ENCODE peak calls at places on chromosomes 12 and 14, in five cellular contexts. O is non-pigmented ciliary epithelial cell; C is ureter; Z is Daoy; L is activated naive CD4-positive, alpha-beta T cell. D is an unnamed sample.

GRCh38 chr12:94147991-94148840 is at the start of gene PLXNC1:
- DNase-seq in O (no peak), Z (peak; percentile 65), L (no peak), C (peak; percentile 54), D (no peak)

GRCh38 chr14:61260939-61261776 is 20.0 kb downstream of the TMEM30B start:
- DNase-seq in C (no peak), Z (peak; percentile 89), L (no peak), O (peak; percentile 49), D (peak; percentile 22)

GRCh38 chr12:112602150-112602549 is 183.4 kb downstream of the PTPN11 start:
- DNase-seq in L (no peak), O (no peak), Z (no peak), C (no peak), D (no peak)

GRCh38 chr14:57487771-57488170 is 5.9 kb downstream of the CCDC198 start:
- DNase-seq in Z (peak; percentile 40), O (peak; percentile 31), L (no peak), C (no peak), D (peak; percentile 14)

GRCh38 chr12:118053071-118053985 is 7.7 kb downstream of the WSB2 start:
- DNase-seq in L (no peak), C (no peak), O (no peak), Z (no peak), D (no peak)

GRCh38 chr12:15443050-15443449 is 120.7 kb downstream of the PTPRO start:
- DNase-seq in L (no peak), C (no peak), Z (no peak), O (no peak), D (no peak)

GRCh38 chr14:72172075-72172474 is 239.8 kb downstream of the RGS6 start:
- DNase-seq in O (no peak), Z (no peak), L (no peak), C (no peak), D (no peak)

GRCh38 chr12:59113831-59114273 is 193.5 kb upstream of the LRIG3 start:
- DNase-seq in O (peak; percentile 58), L (no peak), C (peak; percentile 88), Z (peak; percentile 81), D (peak; percentile 78)

GRCh38 chr14:50619569-50620141 is 48.5 kb downstream of the SAV1 start:
- DNase-seq in O (peak; percentile 26), L (no peak), C (no peak), Z (peak; percentile 34), D (peak; percentile 62)

GRCh38 chr12:105957058-105957457 is 181.7 kb downstream of the NUAK1 start:
- DNase-seq in C (no peak), O (no peak), Z (no peak), L (no peak), D (no peak)

GRCh38 chr14:68888025-68888850 is 90.9 kb downstream of the ACTN1 start:
- DNase-seq in L (no peak), Z (no peak), O (no peak), C (no peak), D (no peak)

GRCh38 chr12:90460681-90461080 is 494.3 kb downstream of the CCER1 start:
- DNase-seq in C (no peak), O (no peak), Z (no peak), L (no peak), D (no peak)

GRCh38 chr12:21989819-21990412 is 48.7 kb upstream of the ABCC9 start:
- DNase-seq in Z (no peak), L (no peak), C (no peak), O (peak; percentile 5), D (peak; percentile 49)

GRCh38 chr12:43288666-43289065 is 263.3 kb downstream of the ADAMTS20 start:
- DNase-seq in O (no peak), L (no peak), C (no peak), Z (no peak), D (no peak)

GRCh38 chr12:63917864-63918742 is 73.6 kb downstream of the SRGAP1 start:
- DNase-seq in O (peak; percentile 89), L (no peak), C (no peak), Z (peak; percentile 77), D (no peak)

GRCh38 chr12:43208627-43209026 is 343.4 kb downstream of the ADAMTS20 start:
- DNase-seq in O (no peak), C (no peak), Z (peak; percentile 43), L (no peak), D (no peak)

GRCh38 chr14:24790196-24790595 is 156.2 kb upstream of the GZMB start:
- DNase-seq in O (no peak), C (no peak), Z (no peak), L (no peak), D (no peak)

GRCh38 chr14:59687663-59688062 is 111.1 kb upstream of the CCDC175 start:
- DNase-seq in L (no peak), Z (no peak), C (no peak), O (no peak), D (no peak)

GRCh38 chr14:55333785-55334485 is 62.7 kb downstream of the FBXO34 start:
- DNase-seq in O (no peak), Z (peak; percentile 21), C (no peak), L (no peak), D (no peak)

GRCh38 chr14:32826404-32827082 is 112.1 kb upstream of the NPAS3 start:
- DNase-seq in L (no peak), O (no peak), Z (no peak), C (no peak), D (peak; percentile 2)

GRCh38 chr12:131044760-131045381 is 91.2 kb downstream of the ADGRD1 start:
- DNase-seq in L (no peak), C (no peak), O (no peak), Z (peak; percentile 79), D (peak; percentile 45)

GRCh38 chr12:109621864-109622485 is 48.4 kb downstream of the MVK start:
- DNase-seq in L (no peak), O (no peak), Z (no peak), C (no peak), D (no peak)

GRCh38 chr14:55706893-55707292 is 126.9 kb downstream of the KTN1 start:
- DNase-seq in L (no peak), O (no peak), C (no peak), Z (no peak), D (peak; percentile 25)

GRCh38 chr12:124441443-124442190 is 125.8 kb downstream of the NCOR2 start:
- DNase-seq in O (peak; percentile 78), C (no peak), Z (peak; percentile 95), L (no peak), D (no peak)

GRCh38 chr14:25658988-25659387 is 609.0 kb upstream of the STXBP6 start:
- DNase-seq in L (no peak), Z (no peak), O (no peak), C (no peak), D (no peak)

D was measured in RKO.